ENCODE peak calls at places on chromosomes 7 and 10, in six cellular contexts. Z is left lung, P is tibial artery, X is bronchial epithelial cell, R is HepG2, C is A673. E is an unnamed sample. For H3K36me3, the result is how much of the 10 kb centered on the place peaks cover.

GRCh38 chr7:77262311-77262710 is 62.7 kb upstream of the FGL2 start:
- DNase-seq in R (no peak), X (no peak), P (no peak), Z (no peak), C (no peak), E (no peak)

GRCh38 chr7:73706122-73707044 is 13.1 kb downstream of the STX1A start:
- DNase-seq in X (peak), C (no peak), P (no peak), Z (no peak), R (no peak), E (no peak)

GRCh38 chr7:155851892-155852291 is 39.6 kb upstream of the SHH start:
- DNase-seq in R (no peak), Z (peak), C (no peak), P (no peak), X (no peak), E (no peak)

GRCh38 chr7:146331369-146331768 is 214.8 kb downstream of the CNTNAP2 start:
- DNase-seq in R (no peak), Z (no peak), C (no peak), P (no peak), X (no peak), E (no peak)

GRCh38 chr10:76397210-76397881 is 965.9 kb downstream of the LRMDA start:
- DNase-seq in P (peak), X (no peak), R (no peak), Z (no peak), C (no peak), E (peak)

GRCh38 chr10:43683451-43684197 is 34.9 kb upstream of the ZNF32 start:
- DNase-seq in C (peak), X (no peak), R (peak), P (no peak), Z (no peak), E (no peak)

GRCh38 chr10:47418321-47418720 is 34.2 kb upstream of the ZNF488 start:
- DNase-seq in Z (peak), C (no peak), X (no peak), P (no peak), R (no peak), E (no peak)

GRCh38 chr7:146115665-146116451 is 743 bp upstream of the CNTNAP2 start:
- DNase-seq in Z (peak), X (peak), C (peak), P (no peak), R (no peak), E (peak)

GRCh38 chr7:129872054-129872453 is 80.7 kb downstream of the UBE2H start:
- DNase-seq in X (peak), Z (no peak), C (no peak), R (no peak), P (no peak), E (no peak)

GRCh38 chr7:29005829-29006228 is 47.7 kb upstream of the TRIL start:
- DNase-seq in X (peak), P (no peak), C (no peak), R (peak), Z (no peak), E (no peak)

GRCh38 chr7:96691692-96692091 is 18.0 kb downstream of the SEM1 start:
- DNase-seq in C (no peak), X (no peak), Z (no peak), P (no peak), R (no peak), E (no peak)

GRCh38 chr7:25720427-25720826 is 431.6 kb upstream of the NFE2L3 start:
- DNase-seq in P (no peak), C (peak), X (peak), R (no peak), Z (no peak), E (no peak)

GRCh38 chr10:70843776-70844489 is 28.2 kb downstream of the SGPL1 start:
- DNase-seq in P (no peak), R (no peak), C (no peak), X (peak), Z (no peak), E (no peak)

GRCh38 chr10:129953541-129954031 is 10.5 kb downstream of the EBF3 start:
- DNase-seq in P (no peak), X (no peak), C (no peak), R (no peak), Z (no peak), E (no peak)

GRCh38 chr10:28497313-28498126 is 35.4 kb upstream of the WAC start:
- DNase-seq in P (no peak), X (no peak), C (no peak), Z (no peak), R (no peak), E (no peak)

GRCh38 chr7:34756025-34756437 is 98.0 kb downstream of the NPSR1 start:
- DNase-seq in P (no peak), X (no peak), C (peak), Z (no peak), R (peak), E (no peak)

GRCh38 chr7:90825779-90826178 is 229.7 kb downstream of the CDK14 start:
- DNase-seq in R (no peak), Z (no peak), C (peak), X (no peak), P (no peak), E (no peak)

GRCh38 chr7:2033586-2034135 is 199.1 kb downstream of the MAD1L1 start:
- DNase-seq in R (no peak), X (no peak), C (no peak), Z (peak), P (peak), E (no peak)

GRCh38 chr7:5217851-5218331 is 27.9 kb downstream of the WIPI2 start:
- DNase-seq in R (no peak), P (no peak), Z (peak), X (no peak), C (no peak), E (no peak)

GRCh38 chr10:110138197-110138812 is 69.1 kb upstream of the MXI1 start:
- DNase-seq in Z (no peak), C (peak), P (no peak), X (peak), R (peak), E (no peak)

GRCh38 chr10:101055416-101055815 is 6.4 kb upstream of the KAZALD1 start:
- DNase-seq in C (no peak), P (no peak), Z (no peak), R (no peak), X (no peak), E (no peak)

GRCh38 chr7:105493196-105493927 is 28.7 kb downstream of the PUS7 start:
- DNase-seq in R (no peak), X (no peak), P (no peak), C (no peak), Z (no peak), E (no peak)

GRCh38 chr10:86968271-86968993 is at the start of gene ADIRF:
- DNase-seq in R (no peak), P (peak), X (peak), C (no peak), Z (peak), E (peak)

GRCh38 chr7:29684787-29685650 is 121.3 kb upstream of the WIPF3 start:
- DNase-seq in R (peak), Z (peak), C (peak), P (peak), X (peak), E (peak)

GRCh38 chr10:114713525-114713924 is 55.5 kb upstream of the ABLIM1 start:
- DNase-seq in C (no peak), P (no peak), Z (no peak), R (no peak), X (no peak), E (no peak)

GRCh38 chr10:43890124-43890523 is 241.4 kb upstream of the ZNF32 start:
- DNase-seq in C (no peak), P (no peak), X (peak), R (no peak), Z (no peak), E (no peak)

GRCh38 chr10:124375353-124375614 is 43.4 kb downstream of the OAT start:
- DNase-seq in C (no peak), P (no peak), R (no peak), Z (no peak), X (no peak), E (no peak)

GRCh38 chr10:21499910-21500577 is 25.4 kb downstream of the SKIDA1 start:
- DNase-seq in C (no peak), P (no peak), R (no peak), X (no peak), Z (peak), E (peak)

GRCh38 chr7:155867280-155867679 is 55.0 kb upstream of the SHH start:
- DNase-seq in Z (no peak), R (no peak), X (no peak), P (no peak), C (no peak), E (no peak)

GRCh38 chr10:12801214-12802087 is 200.1 kb downstream of the CCDC3 start:
- DNase-seq in C (no peak), P (no peak), R (no peak), Z (no peak), X (peak), E (no peak)

GRCh38 chr10:17882557-17882956 is 69.2 kb upstream of the SLC39A12 start:
- DNase-seq in X (no peak), Z (no peak), C (peak), P (no peak), R (no peak), E (no peak)

GRCh38 chr7:23216021-23216420 is 30.6 kb upstream of the GPNMB start:
- DNase-seq in X (no peak), P (peak), C (no peak), Z (no peak), R (no peak), E (peak)
- H3K36me3 ChIP-seq in X (under half), P (under half), C (under half), Z (under half), R (under half), E (under half)

DNA sequence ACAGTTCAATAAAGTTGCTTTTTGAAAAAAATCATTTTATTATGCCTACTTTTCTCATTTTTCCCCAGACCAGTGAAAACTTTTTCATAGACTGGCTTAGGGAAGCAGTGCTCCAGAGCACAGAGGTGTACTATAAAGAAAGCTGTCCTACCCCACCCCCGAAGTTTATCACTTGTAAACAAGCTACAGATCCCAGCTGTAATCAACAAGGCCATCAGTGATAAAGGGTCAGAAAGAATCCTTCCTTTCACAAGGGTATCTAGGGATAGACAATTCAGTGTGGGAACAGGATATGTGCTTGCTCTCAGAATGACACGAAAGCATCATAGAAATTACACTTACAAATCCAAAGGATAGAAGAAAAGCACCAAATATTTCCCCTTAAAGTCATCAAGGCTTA is 4.5 kb downstream of the PRDX3 start:
- DNase-seq in R (no peak), P (no peak), Z (no peak), C (no peak), X (no peak), E (no peak)
- H3K36me3 ChIP-seq in R (under half), P (under half), Z (under half), C (half or more), X (under half), E (under half)

DNA sequence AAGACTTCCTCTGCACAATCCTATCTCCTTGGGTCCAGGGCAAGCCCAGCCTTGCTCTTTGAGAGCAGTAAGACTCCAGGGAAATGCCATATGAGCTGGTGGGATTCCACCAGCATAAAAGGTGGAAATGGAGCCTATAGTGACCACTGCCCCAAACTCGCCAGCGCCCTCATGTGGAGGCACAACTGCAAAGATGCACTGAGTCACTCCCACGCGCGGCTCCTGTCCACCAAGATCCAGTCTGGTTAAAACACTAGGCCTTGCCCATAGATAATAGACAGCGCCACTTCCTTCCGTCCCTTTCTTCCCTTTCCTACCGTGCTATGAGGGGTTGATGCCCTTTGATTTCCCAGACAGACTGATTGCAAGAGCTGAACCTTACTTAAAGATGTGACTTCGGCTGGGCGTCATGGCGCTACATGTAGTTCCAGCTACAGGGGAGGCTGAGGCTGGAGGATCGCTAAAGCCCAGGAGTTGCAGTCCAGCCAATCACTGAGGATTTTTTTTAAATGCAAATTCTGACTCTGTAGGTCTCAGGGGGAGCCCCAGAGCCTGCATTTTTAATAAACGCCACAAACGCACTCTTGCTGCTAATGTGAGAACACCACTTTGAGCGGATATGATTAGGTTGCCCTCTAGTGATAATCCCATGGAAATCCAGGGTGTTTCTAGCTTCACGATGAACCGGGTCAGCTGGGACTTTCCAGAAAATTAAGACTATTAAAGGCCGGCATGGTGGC is 136.5 kb downstream of the EPC1 start:
- DNase-seq in P (no peak), Z (peak), C (peak), R (peak), X (peak), E (no peak)
- H3K36me3 ChIP-seq in P (under half), Z (under half), C (under half), R (under half), X (under half), E (under half)

DNA sequence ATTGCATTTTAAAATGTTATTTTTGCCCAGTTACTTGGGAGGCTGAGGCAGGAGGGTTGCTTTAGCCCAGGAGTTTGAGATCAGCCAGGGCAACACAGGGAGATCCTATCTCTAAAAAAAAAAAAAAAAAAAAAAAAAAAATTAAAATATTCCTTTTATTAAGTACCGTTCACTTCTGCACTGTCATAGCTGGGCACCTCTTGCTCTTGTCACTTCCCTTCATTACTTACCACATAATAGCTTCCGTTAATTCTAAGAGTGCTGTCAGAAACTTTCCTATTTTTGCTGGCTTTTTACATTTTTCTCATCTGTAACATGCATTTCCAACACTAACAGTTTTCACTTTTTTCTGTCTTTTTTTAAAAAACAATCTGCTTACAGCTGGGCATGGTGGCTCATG is 132.9 kb downstream of the PIP4K2A start:
- DNase-seq in R (no peak), C (no peak), X (no peak), Z (no peak), P (no peak), E (no peak)
- H3K36me3 ChIP-seq in R (under half), C (under half), X (under half), Z (under half), P (under half), E (under half)

GRCh38 chr7:151133986-151134742 is 33.3 kb downstream of the GBX1 start:
- DNase-seq in R (no peak), Z (peak), C (no peak), P (no peak), X (no peak), E (peak)

GRCh38 chr7:151135525-151135845 is 32.0 kb downstream of the GBX1 start:
- DNase-seq in C (no peak), X (no peak), P (no peak), Z (peak), R (no peak), E (no peak)

GRCh38 chr7:151135866-151136514 is 31.5 kb downstream of the GBX1 start:
- DNase-seq in P (no peak), Z (peak), R (no peak), C (no peak), X (no peak), E (no peak)

GRCh38 chr7:151133266-151133985 is 34.1 kb downstream of the GBX1 start:
- DNase-seq in X (no peak), R (no peak), Z (peak), P (no peak), C (no peak), E (peak)

GRCh38 chr7:151134743-151135524 is 32.6 kb downstream of the GBX1 start:
- DNase-seq in Z (peak), P (no peak), C (no peak), R (no peak), X (no peak), E (peak)
- H3K36me3 ChIP-seq in Z (under half), P (under half), C (under half), R (under half), X (half or more), E (under half)

DNA sequence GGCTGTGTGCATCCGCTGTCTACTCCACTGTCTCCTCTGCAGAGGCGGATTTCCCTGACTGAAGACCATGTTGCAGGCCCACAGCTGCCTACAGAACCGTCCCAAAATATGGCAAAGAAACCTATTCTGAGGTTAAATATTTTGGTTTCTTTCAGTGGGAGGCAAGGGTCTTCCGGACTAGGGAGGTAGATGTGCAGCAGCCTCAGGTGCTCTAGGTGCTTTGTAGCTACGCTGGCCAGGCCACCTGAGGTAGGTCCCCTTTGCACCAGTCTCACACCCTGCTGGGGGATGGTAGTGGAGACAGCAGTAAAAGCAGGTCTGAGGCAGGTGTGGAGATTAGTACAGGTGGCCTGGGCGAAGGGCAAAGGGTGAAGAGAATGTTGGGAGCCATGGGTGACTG is 8.2 kb upstream of the PILRB start:
- DNase-seq in R (no peak), X (no peak), Z (no peak), P (no peak), C (no peak), E (no peak)
- H3K36me3 ChIP-seq in R (under half), X (under half), Z (under half), P (half or more), C (half or more), E (under half)

E was measured in psoas muscle.